ENCODE peak calls at places on chromosomes 16 and 17, in ten cellular contexts. R is HS-5; E is skeletal muscle cell; H is EL; J is SHP77; D is naive B cell; X is activated T-cell treated with anti-CD3 and anti-CD28 coated beads, Interleukin-2, amount 50 U/mL, for 72 hours; Y is MCF 10A; L is activated CD4-positive, alpha-beta T cell treated with anti-CD3 and anti-CD28 coated beads, Interleukin-2, amount 50 U/mL, for 4 hours; G is kidney glomerular epithelial cell. V is an unnamed sample.

GRCh38 chr17:29838961-29839360 is 91.1 kb downstream of the SSH2 start:
- DNase-seq in R (no peak), E (no peak), H (peak; percentile 58), J (peak; percentile 23), D (no peak), X (no peak), Y (no peak), L (no peak), G (no peak), V (peak; percentile 83)

GRCh38 chr16:23682181-23682580 is 3.5 kb downstream of the PLK1 start:
- DNase-seq in R (no peak), E (no peak), H (peak; percentile 18), J (no peak), D (no peak), X (no peak), Y (peak; percentile 80), L (no peak), G (no peak), V (no peak)

GRCh38 chr17:63641678-63642077 is 19.5 kb downstream of the MAP3K3 start:
- DNase-seq in R (no peak), E (no peak), H (no peak), J (no peak), D (no peak), X (no peak), Y (no peak), L (no peak), G (no peak), V (no peak)

GRCh38 chr16:54347961-54348360 is 61.4 kb upstream of the IRX3 start:
- DNase-seq in R (no peak), E (no peak), H (peak; percentile 8), J (no peak), D (no peak), X (no peak), Y (peak; percentile 66), L (no peak), G (no peak), V (no peak)

GRCh38 chr17:6641374-6641818 is 536 bp downstream of the TXNDC17 start:
- DNase-seq in R (no peak), E (no peak), H (no peak), J (peak; percentile 40), D (no peak), X (no peak), Y (peak; percentile 33), L (no peak), G (peak; percentile 53), V (no peak)

GRCh38 chr17:19583871-19584270 is 50.2 kb downstream of the SLC47A1 start:
- DNase-seq in R (no peak), E (no peak), H (no peak), J (no peak), D (no peak), X (no peak), Y (no peak), L (no peak), G (no peak), V (no peak)

GRCh38 chr17:64130559-64131001 is 636 bp upstream of the ERN1 start:
- DNase-seq in R (peak; percentile 80), E (no peak), H (peak; percentile 90), J (peak; percentile 65), D (no peak), X (peak; percentile 71), Y (peak; percentile 17), L (peak; percentile 55), G (no peak), V (no peak)

GRCh38 chr16:29852654-29853053 is 10.4 kb downstream of the CDIPT start:
- DNase-seq in R (no peak), E (peak; percentile 33), H (no peak), J (no peak), D (no peak), X (no peak), Y (no peak), L (no peak), G (no peak), V (peak; percentile 81)

GRCh38 chr16:13957197-13958078 is 37.5 kb downstream of the ERCC4 start:
- DNase-seq in R (peak; percentile 88), E (peak; percentile 95), H (peak; percentile 95), J (peak; percentile 67), D (no peak), X (peak; percentile 24), Y (peak; percentile 96), L (no peak), G (peak; percentile 80), V (no peak)

GRCh38 chr16:81678326-81679095 is 100.6 kb upstream of the PLCG2 start:
- DNase-seq in R (no peak), E (no peak), H (no peak), J (no peak), D (no peak), X (no peak), Y (no peak), L (no peak), G (no peak), V (no peak)

GRCh38 chr16:10517868-10518267 is 62.5 kb downstream of the EMP2 start:
- DNase-seq in R (no peak), E (no peak), H (no peak), J (no peak), D (no peak), X (no peak), Y (no peak), L (no peak), G (no peak), V (no peak)

GRCh38 chr17:56908061-56908542 is 5.7 kb downstream of the TRIM25 start:
- DNase-seq in R (no peak), E (no peak), H (no peak), J (no peak), D (peak; percentile 71), X (no peak), Y (no peak), L (no peak), G (no peak), V (no peak)

GRCh38 chr16:72894291-72895151 is 153.4 kb downstream of the ZFHX3 start:
- DNase-seq in R (no peak), E (no peak), H (peak; percentile 16), J (no peak), D (no peak), X (no peak), Y (no peak), L (no peak), G (peak; percentile 49), V (no peak)

GRCh38 chr17:17751996-17752821 is 71.0 kb downstream of the RAI1 start:
- DNase-seq in R (peak; percentile 61), E (peak; percentile 75), H (peak; percentile 96), J (peak; percentile 99), D (peak; percentile 97), X (peak; percentile 97), Y (peak; percentile 95), L (peak; percentile 96), G (peak; percentile 77), V (peak; percentile 90)

GRCh38 chr17:60249517-60249826 is 99.7 kb downstream of the CA4 start:
- DNase-seq in R (no peak), E (no peak), H (no peak), J (no peak), D (no peak), X (no peak), Y (no peak), L (no peak), G (no peak), V (no peak)

GRCh38 chr16:68731569-68732067 is 5.5 kb upstream of the CDH1 start:
- DNase-seq in R (no peak), E (no peak), H (no peak), J (no peak), D (no peak), X (no peak), Y (no peak), L (no peak), G (no peak), V (no peak)

GRCh38 chr16:68790130-68790761 is 53.1 kb upstream of the TANGO6 start:
- DNase-seq in R (peak; percentile 74), E (peak; percentile 40), H (peak; percentile 88), J (no peak), D (no peak), X (no peak), Y (peak; percentile 78), L (no peak), G (peak; percentile 96), V (no peak)

GRCh38 chr16:67110136-67110847 is 551 bp downstream of the PHAF1 start:
- DNase-seq in R (no peak), E (no peak), H (no peak), J (no peak), D (peak; percentile 33), X (no peak), Y (no peak), L (no peak), G (no peak), V (no peak)

GRCh38 chr16:29825145-29826044 is 5.1 kb downstream of the MVP start:
- DNase-seq in R (peak; percentile 89), E (no peak), H (peak; percentile 87), J (peak; percentile 19), D (no peak), X (peak; percentile 74), Y (peak; percentile 47), L (no peak), G (no peak), V (peak; percentile 90)

GRCh38 chr16:78210305-78210704 is 110.9 kb downstream of the WWOX start:
- DNase-seq in R (no peak), E (no peak), H (no peak), J (peak; percentile 38), D (no peak), X (no peak), Y (peak; percentile 66), L (no peak), G (peak; percentile 28), V (no peak)

GRCh38 chr16:5379948-5380347 is 282.4 kb upstream of the EEF2KMT start:
- DNase-seq in R (no peak), E (no peak), H (no peak), J (no peak), D (no peak), X (no peak), Y (no peak), L (no peak), G (no peak), V (no peak)

GRCh38 chr16:12062343-12063003 is 85.9 kb downstream of the SNX29 start:
- DNase-seq in R (peak; percentile 94), E (peak; percentile 41), H (peak; percentile 85), J (no peak), D (no peak), X (no peak), Y (peak; percentile 93), L (no peak), G (peak; percentile 42), V (no peak)

GRCh38 chr16:47538472-47538871 is 77.3 kb downstream of the PHKB start:
- DNase-seq in R (no peak), E (no peak), H (no peak), J (no peak), D (no peak), X (no peak), Y (no peak), L (no peak), G (no peak), V (no peak)

GRCh38 chr17:34726536-34727384 is 147.4 kb downstream of the TMEM132E start:
- DNase-seq in R (no peak), E (no peak), H (no peak), J (no peak), D (no peak), X (no peak), Y (no peak), L (no peak), G (no peak), V (no peak)

GRCh38 chr17:1713878-1714487 is 3.8 kb upstream of the TLCD2 start:
- DNase-seq in R (no peak), E (no peak), H (peak; percentile 64), J (peak; percentile 85), D (no peak), X (no peak), Y (peak; percentile 65), L (no peak), G (peak; percentile 25), V (peak; percentile 54)

GRCh38 chr17:82101767-82102679 is 4.0 kb upstream of the FASN start:
- DNase-seq in R (no peak), E (no peak), H (no peak), J (no peak), D (no peak), X (no peak), Y (no peak), L (no peak), G (no peak), V (peak; percentile 69)

V was measured in cerebellum.